ENCODE peak calls at places on chromosomes 7 and 10, in five cellular contexts. C, F, X, J and Z are unnamed samples.

GRCh38 chr10:77685494-77685893 is 47.9 kb upstream of the KCNMA1 start:
- DNase-seq in J (no peak), C (no peak), F (no peak), X (no peak), Z (no peak)

GRCh38 chr10:13615650-13616049 is 28.9 kb downstream of the PRPF18 start:
- DNase-seq in F (no peak), J (no peak), X (no peak), C (no peak), Z (no peak)

GRCh38 chr7:1637155-1637554 is 32.9 kb upstream of the ELFN1 start:
- DNase-seq in C (no peak), F (no peak), X (no peak), J (no peak), Z (no peak)

GRCh38 chr10:117541405-117541908 is 1.1 kb upstream of the EMX2 start:
- DNase-seq in C (no peak), J (peak; percentile 73), X (no peak), F (no peak), Z (no peak)

GRCh38 chr10:15472008-15472407 is 100.9 kb upstream of the FAM171A1 start:
- DNase-seq in F (no peak), J (no peak), C (no peak), X (no peak), Z (no peak)

GRCh38 chr10:114239117-114239993 is at the start of gene VWA2:
- DNase-seq in X (peak; percentile 75), J (no peak), F (peak; percentile 19), C (no peak), Z (no peak)

GRCh38 chr7:96996111-96996936 is 9.0 kb upstream of the DLX6 start:
- DNase-seq in X (no peak), F (no peak), C (no peak), J (no peak), Z (no peak)

GRCh38 chr10:91953600-91954140 is 30.1 kb downstream of the BTAF1 start:
- DNase-seq in J (no peak), C (no peak), F (no peak), X (no peak), Z (no peak)

GRCh38 chr10:1127629-1128028 is 71.4 kb downstream of the WDR37 start:
- DNase-seq in J (no peak), C (no peak), X (no peak), F (no peak), Z (no peak)

GRCh38 chr10:126006264-126006663 is 109.9 kb downstream of the FANK1 start:
- DNase-seq in J (no peak), F (no peak), X (no peak), C (no peak), Z (no peak)

GRCh38 chr10:63275094-63275493 is 142.0 kb downstream of the NRBF2 start:
- DNase-seq in F (no peak), X (no peak), C (no peak), J (no peak), Z (no peak)

GRCh38 chr7:132261296-132261695 is 315.0 kb downstream of the PLXNA4 start:
- DNase-seq in F (no peak), X (no peak), J (no peak), C (no peak), Z (no peak)

GRCh38 chr10:23613900-23614299 is 175.0 kb downstream of the OTUD1 start:
- DNase-seq in F (no peak), C (no peak), X (no peak), J (no peak), Z (no peak)

GRCh38 chr7:7868245-7868899 is 100.2 kb upstream of the GLCCI1 start:
- DNase-seq in C (no peak), J (no peak), F (no peak), X (no peak), Z (no peak)

GRCh38 chr10:89466599-89467035 is 52.2 kb downstream of the IFIT5 start:
- DNase-seq in J (no peak), X (no peak), F (peak; percentile 61), C (no peak), Z (no peak)